ENCODE peak calls at places on chromosomes 13 and 19, in seven cellular contexts. E is H9, G is dorsolateral prefrontal cortex, V is transverse colon, F is thoracic aorta, A is pancreas, Y is fibroblast of lung. B is an unnamed sample.

GRCh38 chr13:73767191-73767741 is 366.9 kb downstream of the KLF12 start:
- DNase-seq in E (peak; percentile 59), G (no peak), V (no peak), F (no peak), A (no peak), Y (peak; percentile 45), B (no peak)

GRCh38 chr13:51330741-51331140 is 8.8 kb upstream of the SERPINE3 start:
- DNase-seq in E (no peak), G (peak; percentile 25), V (no peak), F (no peak), A (no peak), Y (peak; percentile 78), B (no peak)

GRCh38 chr19:32324631-32325215 is 20.7 kb upstream of the ZNF507 start:
- DNase-seq in E (no peak), G (no peak), V (no peak), F (no peak), A (no peak), Y (no peak), B (no peak)

GRCh38 chr19:33902802-33903488 is 106.3 kb downstream of the KCTD15 start:
- DNase-seq in E (no peak), G (no peak), V (no peak), F (no peak), A (no peak), Y (no peak), B (no peak)

GRCh38 chr13:42968906-42969305 is 23.1 kb downstream of the EPSTI1 start:
- DNase-seq in E (peak; percentile 77), G (no peak), V (peak; percentile 88), F (no peak), A (peak; percentile 39), Y (no peak), B (no peak)

GRCh38 chr13:111460548-111461444 is 140.4 kb downstream of the TEX29 start:
- DNase-seq in E (peak; percentile 71), G (peak; percentile 75), V (peak; percentile 20), F (no peak), A (no peak), Y (peak; percentile 33), B (no peak)

GRCh38 chr19:53308339-53308811 is 25.2 kb upstream of the ZNF845 start:
- DNase-seq in E (peak; percentile 89), G (no peak), V (no peak), F (no peak), A (no peak), Y (no peak), B (no peak)

GRCh38 chr13:60453490-60453889 is 56.5 kb downstream of the TDRD3 start:
- DNase-seq in E (no peak), G (no peak), V (no peak), F (no peak), A (no peak), Y (peak; percentile 47), B (no peak)

GRCh38 chr19:47094557-47095517 is 18.7 kb downstream of the ZC3H4 start:
- DNase-seq in E (no peak), G (no peak), V (peak; percentile 66), F (no peak), A (peak; percentile 58), Y (peak; percentile 45), B (no peak)

GRCh38 chr13:47945738-47946137 is 55.3 kb downstream of the SUCLA2 start:
- DNase-seq in E (no peak), G (no peak), V (no peak), F (no peak), A (no peak), Y (peak; percentile 71), B (no peak)

GRCh38 chr19:14514215-14514871 is 3.9 kb downstream of the DNAJB1 start:
- DNase-seq in E (no peak), G (no peak), V (no peak), F (no peak), A (no peak), Y (no peak), B (no peak)

GRCh38 chr13:31755803-31756212 is 16.5 kb downstream of the RXFP2 start:
- DNase-seq in E (no peak), G (no peak), V (no peak), F (no peak), A (no peak), Y (peak; percentile 71), B (no peak)

GRCh38 chr13:24670927-24671326 is 9.3 kb upstream of the ATP12A start:
- DNase-seq in E (peak; percentile 78), G (no peak), V (no peak), F (no peak), A (no peak), Y (peak; percentile 20), B (no peak)

GRCh38 chr19:43316591-43317319 is 36.7 kb upstream of the CD177 start:
- DNase-seq in E (peak; percentile 92), G (peak; percentile 16), V (peak; percentile 26), F (no peak), A (no peak), Y (peak; percentile 25), B (no peak)

GRCh38 chr13:20161275-20161950 is 561 bp upstream of the GJA3 start:
- DNase-seq in E (no peak), G (no peak), V (peak; percentile 39), F (no peak), A (peak; percentile 55), Y (no peak), B (no peak)

GRCh38 chr13:48580185-48580803 is 47.4 kb upstream of the RCBTB2 start:
- DNase-seq in E (no peak), G (peak; percentile 84), V (peak; percentile 84), F (peak; percentile 45), A (no peak), Y (peak; percentile 36), B (peak; percentile 69)

GRCh38 chr19:19627716-19628498 is at the start of gene LPAR2:
- DNase-seq in E (peak; percentile 78), G (no peak), V (peak; percentile 82), F (no peak), A (peak; percentile 90), Y (peak; percentile 10), B (no peak)

GRCh38 chr19:28836366-28836765 is 376.6 kb downstream of the UQCRFS1 start:
- DNase-seq in E (no peak), G (no peak), V (no peak), F (no peak), A (no peak), Y (no peak), B (no peak)

GRCh38 chr19:28840891-28841290 is 372.1 kb downstream of the UQCRFS1 start:
- DNase-seq in E (no peak), G (no peak), V (no peak), F (no peak), A (no peak), Y (no peak), B (no peak)

GRCh38 chr19:28841531-28841930 is 371.4 kb downstream of the UQCRFS1 start:
- DNase-seq in E (no peak), G (no peak), V (no peak), F (no peak), A (no peak), Y (no peak), B (no peak)

GRCh38 chr19:28838909-28839308 is 374.0 kb downstream of the UQCRFS1 start:
- DNase-seq in E (no peak), G (no peak), V (no peak), F (no peak), A (no peak), Y (no peak), B (no peak)

GRCh38 chr19:28839455-28839854 is 373.5 kb downstream of the UQCRFS1 start:
- DNase-seq in E (no peak), G (no peak), V (no peak), F (no peak), A (no peak), Y (no peak), B (no peak)
- H3K27me3 ChIP-seq in E (no peaks in the 10 kb centered on the region), G (no peaks in the 10 kb centered on the region), V (no peaks in the 10 kb centered on the region), F (no peaks in the 10 kb centered on the region), A (no peaks in the 10 kb centered on the region), Y (no peaks in the 10 kb centered on the region), B (no peaks in the 10 kb centered on the region)

DNA sequence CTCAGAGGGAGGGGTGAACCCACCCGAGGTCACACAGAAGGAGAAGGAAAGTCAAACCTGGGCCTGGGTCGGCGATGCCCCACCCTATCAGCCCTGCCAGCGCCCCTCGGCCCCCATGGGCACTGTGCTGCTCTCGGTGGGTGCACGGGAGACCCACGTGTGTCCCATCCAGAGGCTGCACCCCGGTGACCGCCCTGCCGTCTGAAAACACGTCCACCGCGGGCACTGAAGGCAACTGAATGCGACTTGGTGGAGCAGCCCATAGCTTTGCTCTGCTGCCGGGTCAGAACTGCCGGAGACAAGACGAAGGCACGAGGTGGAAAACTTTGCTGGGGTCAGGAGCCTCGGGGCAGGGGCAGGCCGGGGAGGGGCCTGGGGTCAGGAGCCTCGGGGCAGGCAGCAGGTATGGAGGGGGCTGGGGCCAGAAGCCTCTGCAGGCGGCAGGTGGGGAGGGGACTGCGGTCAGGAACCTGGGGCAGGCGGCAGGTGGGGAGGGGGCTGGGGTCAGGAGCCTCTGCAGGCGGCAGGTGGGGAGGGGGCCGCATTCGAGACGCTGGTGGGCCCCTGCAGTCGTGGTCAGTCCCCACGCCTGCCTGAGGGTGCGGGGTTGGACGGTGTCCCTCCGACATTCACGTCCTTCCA is 30.5 kb downstream of the PIP5K1C start:
- DNase-seq in E (no peak), G (no peak), V (no peak), F (no peak), A (peak; percentile 67), Y (no peak), B (no peak)
- H3K27ac ChIP-seq in E (no peak overlapping the region), G (peak overlapping the region; percentile 90), V (peak overlapping the region; percentile 96), F (peak overlapping the region; percentile 100), A (no peak overlapping the region), Y (peak overlapping the region; percentile 95), B (peak overlapping the region; percentile 80)

GRCh38 chr19:38524369-38524768 is 90.9 kb downstream of the RYR1 start:
- DNase-seq in E (no peak), G (no peak), V (no peak), F (no peak), A (no peak), Y (no peak), B (no peak)
- H3K27me3 ChIP-seq in E (no peaks in the 10 kb centered on the region), G (no peaks in the 10 kb centered on the region), V (no peaks in the 10 kb centered on the region), F (no peaks in the 10 kb centered on the region), A (no peaks in the 10 kb centered on the region), Y (no peaks in the 10 kb centered on the region), B (no peaks in the 10 kb centered on the region)

GRCh38 chr13:98547455-98547854 is 29.5 kb downstream of the STK24 start:
- DNase-seq in E (no peak), G (no peak), V (no peak), F (no peak), A (no peak), Y (no peak), B (no peak)

GRCh38 chr13:98548230-98548629 is 28.7 kb downstream of the STK24 start:
- DNase-seq in E (no peak), G (no peak), V (no peak), F (no peak), A (no peak), Y (no peak), B (no peak)

GRCh38 chr13:98549006-98549727 is 27.7 kb downstream of the STK24 start:
- DNase-seq in E (no peak), G (no peak), V (no peak), F (no peak), A (no peak), Y (peak; percentile 89), B (no peak)

GRCh38 chr13:98546402-98546801 is 30.5 kb downstream of the STK24 start:
- DNase-seq in E (no peak), G (no peak), V (no peak), F (no peak), A (no peak), Y (no peak), B (no peak)

DNA sequence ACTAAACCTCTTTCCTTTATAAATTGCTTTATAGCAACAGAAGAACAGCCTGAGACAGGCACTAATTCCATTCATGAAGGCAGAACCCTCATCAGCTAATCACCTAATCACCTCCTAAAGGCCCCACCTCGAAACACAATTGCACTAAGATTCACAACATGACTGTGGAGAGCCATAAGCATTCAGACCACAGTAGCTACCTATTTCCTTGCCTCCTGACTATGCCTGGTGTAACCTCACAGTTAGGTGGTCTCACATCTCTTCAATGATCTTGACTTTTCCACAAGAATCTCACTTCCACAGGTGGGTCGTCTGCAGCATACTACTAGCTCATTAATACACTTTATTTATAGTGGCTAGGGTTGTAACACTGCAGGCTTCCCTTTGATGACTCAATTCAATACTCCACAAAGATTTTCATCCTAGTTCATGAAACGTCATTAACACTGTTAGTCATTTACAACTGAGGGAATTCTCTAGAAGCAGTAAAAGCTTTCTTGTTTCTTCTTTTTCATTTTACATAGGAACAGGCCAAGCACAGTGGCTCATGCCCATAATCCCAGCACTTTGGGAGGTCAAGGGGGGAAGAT is 27.1 kb downstream of the STK24 start:
- DNase-seq in E (no peak), G (no peak), V (no peak), F (no peak), A (no peak), Y (peak; percentile 66), B (no peak)
- H3K27ac ChIP-seq in E (no peak overlapping the region), G (no peak overlapping the region), V (no peak overlapping the region), F (no peak overlapping the region), A (no peak overlapping the region), Y (peak overlapping the region; percentile 64), B (no peak overlapping the region)